ENCODE peak calls at places on chromosomes 13 and 19, in nine cellular contexts. H is CD4-positive, alpha-beta T cell; S is A549; C is AG10803; N is neural crest cell; U is cerebellar cortex; V is HuH-7.5; G is naive thymus-derived CD8-positive, alpha-beta T cell; T is uterus. B is an unnamed sample.

GRCh38 chr13:98143601-98144500 is 957 bp downstream of the FARP1 start:
- DNase-seq in H (no peak), S (peak; percentile 9), C (peak; percentile 66), N (peak; percentile 18), U (no peak), V (no peak), G (no peak), T (peak; percentile 40), B (no peak)

GRCh38 chr19:45137179-45137761 is 23.5 kb downstream of the NKPD1 start:
- DNase-seq in H (no peak), S (no peak), C (no peak), N (no peak), U (no peak), V (no peak), G (no peak), T (no peak), B (no peak)

GRCh38 chr19:34555447-34555846 is 73.9 kb downstream of the WTIP start:
- DNase-seq in H (no peak), S (peak; percentile 18), C (peak; percentile 3), N (no peak), U (peak; percentile 16), V (no peak), G (no peak), T (no peak), B (no peak)

GRCh38 chr13:29702912-29703351 is 107.4 kb upstream of the SLC7A1 start:
- DNase-seq in H (no peak), S (no peak), C (peak; percentile 93), N (peak; percentile 14), U (no peak), V (no peak), G (no peak), T (peak; percentile 46), B (peak; percentile 32)

GRCh38 chr19:55230780-55231179 is 2.2 kb upstream of the TMEM86B start:
- DNase-seq in H (no peak), S (no peak), C (no peak), N (no peak), U (no peak), V (no peak), G (no peak), T (no peak), B (no peak)

GRCh38 chr13:67308004-67308772 is 78.1 kb upstream of the PCDH9 start:
- DNase-seq in H (no peak), S (no peak), C (no peak), N (no peak), U (no peak), V (no peak), G (no peak), T (no peak), B (no peak)

GRCh38 chr19:34253711-34254551 is 423 bp upstream of the GARRE1 start:
- DNase-seq in H (peak; percentile 75), S (no peak), C (peak; percentile 45), N (peak; percentile 77), U (peak; percentile 78), V (peak; percentile 92), G (peak; percentile 79), T (peak; percentile 82), B (no peak)

GRCh38 chr13:107907065-107907464 is 308.3 kb downstream of the LIG4 start:
- DNase-seq in H (no peak), S (no peak), C (no peak), N (no peak), U (no peak), V (no peak), G (no peak), T (no peak), B (no peak)

GRCh38 chr19:13122275-13122878 is 4.3 kb downstream of the NACC1 start:
- DNase-seq in H (no peak), S (no peak), C (no peak), N (no peak), U (no peak), V (no peak), G (no peak), T (no peak), B (no peak)

GRCh38 chr19:40110570-40110969 is 19.8 kb upstream of the ZNF780A start:
- DNase-seq in H (no peak), S (no peak), C (no peak), N (no peak), U (no peak), V (no peak), G (no peak), T (no peak), B (no peak)

B was measured in GOT3.